ENCODE peak calls at places on chromosome 10, in eight cellular contexts. One of them, this sample, is unnamed.
A peak's percentile ranks its signal among the peaks of the same experiment; 100 is the strongest.

GRCh38 chr10:101835406-101835805 is 8.2 kb downstream of the KCNIP2 start:
- DNase-seq in NCI-H1092: no peak
- DNase-seq in Right ventricle myocardium superior: no peak
- DNase-seq in EH: no peak
- DNase-seq in right atrium auricular region: no peak
- DNase-seq in amniotic stem cell: no peak
- DNase-seq in T-helper 2 cell: no peak
- DNase-seq in stimulated activated CD4-positive, alpha-beta T cell treated with anti-CD3 and anti-CD28 coated beads, Interleukin-1b, Interleukin-23, amount 100 ng/mL, for 1 hour: no peak
- DNase-seq in this sample: no peak

GRCh38 chr10:49592726-49593563 is 17.2 kb upstream of the SLC18A3 start:
- DNase-seq in stimulated activated CD4-positive, alpha-beta T cell treated with anti-CD3 and anti-CD28 coated beads, Interleukin-1b, Interleukin-23, amount 100 ng/mL, for 1 hour: no peak
- DNase-seq in amniotic stem cell: no peak
- DNase-seq in NCI-H1092: peak; percentile 32
- DNase-seq in right atrium auricular region: peak; percentile 59
- DNase-seq in Right ventricle myocardium superior: no peak
- DNase-seq in EH: peak; percentile 70
- DNase-seq in T-helper 2 cell: peak; percentile 43
- DNase-seq in this sample: peak; percentile 86

GRCh38 chr10:27661511-27662286 is 83.9 kb downstream of the MKX start:
- DNase-seq in NCI-H1092: no peak
- DNase-seq in Right ventricle myocardium superior: no peak
- DNase-seq in T-helper 2 cell: no peak
- DNase-seq in stimulated activated CD4-positive, alpha-beta T cell treated with anti-CD3 and anti-CD28 coated beads, Interleukin-1b, Interleukin-23, amount 100 ng/mL, for 1 hour: no peak
- DNase-seq in EH: peak; percentile 41
- DNase-seq in right atrium auricular region: no peak
- DNase-seq in amniotic stem cell: no peak
- DNase-seq in this sample: no peak

GRCh38 chr10:3173173-3173878 is 744 bp upstream of the PITRM1 start:
- DNase-seq in NCI-H1092: no peak
- DNase-seq in stimulated activated CD4-positive, alpha-beta T cell treated with anti-CD3 and anti-CD28 coated beads, Interleukin-1b, Interleukin-23, amount 100 ng/mL, for 1 hour: peak; percentile 47
- DNase-seq in amniotic stem cell: no peak
- DNase-seq in EH: no peak
- DNase-seq in T-helper 2 cell: no peak
- DNase-seq in right atrium auricular region: no peak
- DNase-seq in Right ventricle myocardium superior: no peak
- DNase-seq in this sample: no peak

GRCh38 chr10:48821692-48822091 is 117.9 kb downstream of the LRRC18 start:
- DNase-seq in Right ventricle myocardium superior: no peak
- DNase-seq in right atrium auricular region: peak; percentile 38
- DNase-seq in amniotic stem cell: no peak
- DNase-seq in T-helper 2 cell: no peak
- DNase-seq in stimulated activated CD4-positive, alpha-beta T cell treated with anti-CD3 and anti-CD28 coated beads, Interleukin-1b, Interleukin-23, amount 100 ng/mL, for 1 hour: no peak
- DNase-seq in EH: no peak
- DNase-seq in NCI-H1092: no peak
- DNase-seq in this sample: no peak

GRCh38 chr10:101041252-101041761 is 10.3 kb downstream of the SFXN3 start:
- DNase-seq in right atrium auricular region: peak; percentile 92
- DNase-seq in amniotic stem cell: peak; percentile 60
- DNase-seq in Right ventricle myocardium superior: peak; percentile 83
- DNase-seq in EH: peak; percentile 88
- DNase-seq in NCI-H1092: peak; percentile 71
- DNase-seq in stimulated activated CD4-positive, alpha-beta T cell treated with anti-CD3 and anti-CD28 coated beads, Interleukin-1b, Interleukin-23, amount 100 ng/mL, for 1 hour: peak; percentile 35
- DNase-seq in T-helper 2 cell: peak; percentile 78
- DNase-seq in this sample: peak; percentile 91

GRCh38 chr10:103849880-103850571 is 5.3 kb downstream of the SH3PXD2A start:
- DNase-seq in T-helper 2 cell: no peak
- DNase-seq in NCI-H1092: no peak
- DNase-seq in amniotic stem cell: peak; percentile 43
- DNase-seq in right atrium auricular region: peak; percentile 87
- DNase-seq in stimulated activated CD4-positive, alpha-beta T cell treated with anti-CD3 and anti-CD28 coated beads, Interleukin-1b, Interleukin-23, amount 100 ng/mL, for 1 hour: no peak
- DNase-seq in Right ventricle myocardium superior: peak; percentile 54
- DNase-seq in EH: peak; percentile 91
- DNase-seq in this sample: no peak

GRCh38 chr10:30028452-30029045 is 30.8 kb downstream of the JCAD start:
- DNase-seq in NCI-H1092: no peak
- DNase-seq in Right ventricle myocardium superior: no peak
- DNase-seq in right atrium auricular region: no peak
- DNase-seq in amniotic stem cell: no peak
- DNase-seq in EH: no peak
- DNase-seq in stimulated activated CD4-positive, alpha-beta T cell treated with anti-CD3 and anti-CD28 coated beads, Interleukin-1b, Interleukin-23, amount 100 ng/mL, for 1 hour: no peak
- DNase-seq in T-helper 2 cell: no peak
- DNase-seq in this sample: no peak

GRCh38 chr10:87054373-87055295 is 34.5 kb downstream of the FAM25A start:
- DNase-seq in Right ventricle myocardium superior: no peak
- DNase-seq in stimulated activated CD4-positive, alpha-beta T cell treated with anti-CD3 and anti-CD28 coated beads, Interleukin-1b, Interleukin-23, amount 100 ng/mL, for 1 hour: no peak
- DNase-seq in EH: peak; percentile 66
- DNase-seq in amniotic stem cell: no peak
- DNase-seq in right atrium auricular region: no peak
- DNase-seq in NCI-H1092: no peak
- DNase-seq in T-helper 2 cell: peak; percentile 18
- DNase-seq in this sample: no peak

GRCh38 chr10:74394416-74394969 is 243.5 kb downstream of the ADK start:
- DNase-seq in EH: no peak
- DNase-seq in right atrium auricular region: no peak
- DNase-seq in NCI-H1092: no peak
- DNase-seq in amniotic stem cell: no peak
- DNase-seq in Right ventricle myocardium superior: no peak
- DNase-seq in T-helper 2 cell: no peak
- DNase-seq in stimulated activated CD4-positive, alpha-beta T cell treated with anti-CD3 and anti-CD28 coated beads, Interleukin-1b, Interleukin-23, amount 100 ng/mL, for 1 hour: no peak
- DNase-seq in this sample: no peak

GRCh38 chr10:101438881-101439391 is 85.0 kb downstream of the BTRC start:
- DNase-seq in amniotic stem cell: no peak
- DNase-seq in right atrium auricular region: no peak
- DNase-seq in stimulated activated CD4-positive, alpha-beta T cell treated with anti-CD3 and anti-CD28 coated beads, Interleukin-1b, Interleukin-23, amount 100 ng/mL, for 1 hour: no peak
- DNase-seq in T-helper 2 cell: no peak
- DNase-seq in Right ventricle myocardium superior: no peak
- DNase-seq in NCI-H1092: no peak
- DNase-seq in EH: no peak
- DNase-seq in this sample: no peak

GRCh38 chr10:133100706-133101463 is 13.2 kb downstream of the ADGRA1 start:
- DNase-seq in stimulated activated CD4-positive, alpha-beta T cell treated with anti-CD3 and anti-CD28 coated beads, Interleukin-1b, Interleukin-23, amount 100 ng/mL, for 1 hour: no peak
- DNase-seq in Right ventricle myocardium superior: no peak
- DNase-seq in amniotic stem cell: no peak
- DNase-seq in NCI-H1092: no peak
- DNase-seq in T-helper 2 cell: no peak
- DNase-seq in right atrium auricular region: no peak
- DNase-seq in EH: peak; percentile 9
- DNase-seq in this sample: no peak

GRCh38 chr10:44391981-44392380 is 7.1 kb upstream of the CXCL12 start:
- DNase-seq in Right ventricle myocardium superior: no peak
- DNase-seq in amniotic stem cell: no peak
- DNase-seq in EH: no peak
- DNase-seq in stimulated activated CD4-positive, alpha-beta T cell treated with anti-CD3 and anti-CD28 coated beads, Interleukin-1b, Interleukin-23, amount 100 ng/mL, for 1 hour: no peak
- DNase-seq in T-helper 2 cell: no peak
- DNase-seq in right atrium auricular region: no peak
- DNase-seq in NCI-H1092: no peak
- DNase-seq in this sample: no peak

GRCh38 chr10:80473692-80474596 is 19.8 kb downstream of the TSPAN14 start:
- DNase-seq in amniotic stem cell: no peak
- DNase-seq in T-helper 2 cell: no peak
- DNase-seq in NCI-H1092: no peak
- DNase-seq in stimulated activated CD4-positive, alpha-beta T cell treated with anti-CD3 and anti-CD28 coated beads, Interleukin-1b, Interleukin-23, amount 100 ng/mL, for 1 hour: no peak
- DNase-seq in Right ventricle myocardium superior: no peak
- DNase-seq in EH: peak; percentile 46
- DNase-seq in right atrium auricular region: no peak
- DNase-seq in this sample: no peak

GRCh38 chr10:121158988-121159579 is 307.9 kb downstream of the WDR11 start:
- DNase-seq in Right ventricle myocardium superior: no peak
- DNase-seq in NCI-H1092: no peak
- DNase-seq in EH: no peak
- DNase-seq in right atrium auricular region: no peak
- DNase-seq in stimulated activated CD4-positive, alpha-beta T cell treated with anti-CD3 and anti-CD28 coated beads, Interleukin-1b, Interleukin-23, amount 100 ng/mL, for 1 hour: no peak
- DNase-seq in T-helper 2 cell: peak; percentile 12
- DNase-seq in amniotic stem cell: no peak
- DNase-seq in this sample: no peak

GRCh38 chr10:110041479-110041829 is 33.7 kb downstream of the ADD3 start:
- DNase-seq in NCI-H1092: no peak
- DNase-seq in stimulated activated CD4-positive, alpha-beta T cell treated with anti-CD3 and anti-CD28 coated beads, Interleukin-1b, Interleukin-23, amount 100 ng/mL, for 1 hour: no peak
- DNase-seq in EH: no peak
- DNase-seq in right atrium auricular region: no peak
- DNase-seq in T-helper 2 cell: no peak
- DNase-seq in Right ventricle myocardium superior: no peak
- DNase-seq in amniotic stem cell: no peak
- DNase-seq in this sample: no peak

GRCh38 chr10:61271127-61271780 is 181.9 kb downstream of the TMEM26 start:
- DNase-seq in right atrium auricular region: no peak
- DNase-seq in stimulated activated CD4-positive, alpha-beta T cell treated with anti-CD3 and anti-CD28 coated beads, Interleukin-1b, Interleukin-23, amount 100 ng/mL, for 1 hour: no peak
- DNase-seq in amniotic stem cell: peak; percentile 45
- DNase-seq in T-helper 2 cell: no peak
- DNase-seq in EH: peak; percentile 86
- DNase-seq in Right ventricle myocardium superior: no peak
- DNase-seq in NCI-H1092: no peak
- DNase-seq in this sample: no peak

GRCh38 chr10:99387071-99387470 is 43.4 kb downstream of the GOT1 start:
- DNase-seq in amniotic stem cell: no peak
- DNase-seq in right atrium auricular region: no peak
- DNase-seq in Right ventricle myocardium superior: no peak
- DNase-seq in stimulated activated CD4-positive, alpha-beta T cell treated with anti-CD3 and anti-CD28 coated beads, Interleukin-1b, Interleukin-23, amount 100 ng/mL, for 1 hour: no peak
- DNase-seq in T-helper 2 cell: no peak
- DNase-seq in EH: no peak
- DNase-seq in NCI-H1092: no peak
- DNase-seq in this sample: no peak

GRCh38 chr10:126979311-126979710 is 74.1 kb downstream of the DOCK1 start:
- DNase-seq in EH: peak; percentile 57
- DNase-seq in amniotic stem cell: no peak
- DNase-seq in stimulated activated CD4-positive, alpha-beta T cell treated with anti-CD3 and anti-CD28 coated beads, Interleukin-1b, Interleukin-23, amount 100 ng/mL, for 1 hour: no peak
- DNase-seq in T-helper 2 cell: no peak
- DNase-seq in Right ventricle myocardium superior: no peak
- DNase-seq in NCI-H1092: no peak
- DNase-seq in right atrium auricular region: no peak
- DNase-seq in this sample: no peak

GRCh38 chr10:69065406-69066361 is 22.2 kb upstream of the SRGN start:
- DNase-seq in T-helper 2 cell: peak; percentile 53
- DNase-seq in EH: peak; percentile 71
- DNase-seq in NCI-H1092: no peak
- DNase-seq in stimulated activated CD4-positive, alpha-beta T cell treated with anti-CD3 and anti-CD28 coated beads, Interleukin-1b, Interleukin-23, amount 100 ng/mL, for 1 hour: no peak
- DNase-seq in amniotic stem cell: no peak
- DNase-seq in Right ventricle myocardium superior: no peak
- DNase-seq in right atrium auricular region: no peak
- DNase-seq in this sample: no peak

GRCh38 chr10:89515031-89515841 is 20.2 kb downstream of the SLC16A12 start:
- DNase-seq in right atrium auricular region: no peak
- DNase-seq in Right ventricle myocardium superior: no peak
- DNase-seq in EH: peak; percentile 99
- DNase-seq in NCI-H1092: no peak
- DNase-seq in stimulated activated CD4-positive, alpha-beta T cell treated with anti-CD3 and anti-CD28 coated beads, Interleukin-1b, Interleukin-23, amount 100 ng/mL, for 1 hour: no peak
- DNase-seq in amniotic stem cell: peak; percentile 91
- DNase-seq in T-helper 2 cell: no peak
- DNase-seq in this sample: no peak

GRCh38 chr10:60594476-60595051 is 183.7 kb upstream of the CDK1 start:
- DNase-seq in right atrium auricular region: no peak
- DNase-seq in EH: no peak
- DNase-seq in amniotic stem cell: no peak
- DNase-seq in Right ventricle myocardium superior: no peak
- DNase-seq in stimulated activated CD4-positive, alpha-beta T cell treated with anti-CD3 and anti-CD28 coated beads, Interleukin-1b, Interleukin-23, amount 100 ng/mL, for 1 hour: no peak
- DNase-seq in NCI-H1092: no peak
- DNase-seq in T-helper 2 cell: peak; percentile 56
- DNase-seq in this sample: no peak

GRCh38 chr10:53898532-53898931 is 902.5 kb downstream of the PCDH15 start:
- DNase-seq in T-helper 2 cell: no peak
- DNase-seq in amniotic stem cell: no peak
- DNase-seq in stimulated activated CD4-positive, alpha-beta T cell treated with anti-CD3 and anti-CD28 coated beads, Interleukin-1b, Interleukin-23, amount 100 ng/mL, for 1 hour: no peak
- DNase-seq in EH: no peak
- DNase-seq in right atrium auricular region: no peak
- DNase-seq in NCI-H1092: no peak
- DNase-seq in Right ventricle myocardium superior: no peak
- DNase-seq in this sample: no peak

GRCh38 chr10:16856092-16856491 is 38.9 kb upstream of the RSU1 start:
- DNase-seq in stimulated activated CD4-positive, alpha-beta T cell treated with anti-CD3 and anti-CD28 coated beads, Interleukin-1b, Interleukin-23, amount 100 ng/mL, for 1 hour: no peak
- DNase-seq in T-helper 2 cell: no peak
- DNase-seq in NCI-H1092: no peak
- DNase-seq in amniotic stem cell: no peak
- DNase-seq in right atrium auricular region: no peak
- DNase-seq in EH: no peak
- DNase-seq in Right ventricle myocardium superior: no peak
- DNase-seq in this sample: no peak

GRCh38 chr10:2856598-2856997 is 210.8 kb upstream of the PFKP start:
- DNase-seq in EH: no peak
- DNase-seq in amniotic stem cell: no peak
- DNase-seq in Right ventricle myocardium superior: no peak
- DNase-seq in NCI-H1092: no peak
- DNase-seq in right atrium auricular region: no peak
- DNase-seq in stimulated activated CD4-positive, alpha-beta T cell treated with anti-CD3 and anti-CD28 coated beads, Interleukin-1b, Interleukin-23, amount 100 ng/mL, for 1 hour: no peak
- DNase-seq in T-helper 2 cell: no peak
- DNase-seq in this sample: no peak